ENCODE peak calls at places on chromosome 22, in seven cellular contexts. G is HepG2, H is K562, Q is HCT116, Y is GM12878, W is SK-N-SH, B is H1. T is an unnamed sample.
A peak's percentile ranks its signal among the peaks of the same experiment; 100 is the strongest.

GRCh38 chr22:50170453-50171318 is at the start of gene PANX2:
- DNase-seq in G (no peak), H (no peak), Q (no peak), Y (no peak), W (peak; percentile 85), B (no peak), T (no peak)

GRCh38 chr22:37425800-37426531 is 1.3 kb downstream of the ELFN2 start:
- DNase-seq in G (no peak), H (no peak), Q (no peak), Y (no peak), W (no peak), B (no peak), T (no peak)

GRCh38 chr22:44391481-44392445 is 79.0 kb upstream of the SHISAL1 start:
- DNase-seq in G (no peak), H (no peak), Q (no peak), Y (no peak), W (no peak), B (no peak), T (peak; percentile 29)

GRCh38 chr22:42711895-42712837 is 8.5 kb downstream of the A4GALT start:
- DNase-seq in G (no peak), H (no peak), Q (no peak), Y (no peak), W (no peak), B (no peak), T (no peak)

GRCh38 chr22:29580200-29580810 is 608 bp downstream of the NIPSNAP1 start:
- DNase-seq in G (peak; percentile 92), H (no peak), Q (no peak), Y (no peak), W (peak; percentile 62), B (no peak), T (no peak)

GRCh38 chr22:47245286-47245685 is 482.8 kb downstream of the TBC1D22A start:
- DNase-seq in G (no peak), H (no peak), Q (no peak), Y (no peak), W (no peak), B (no peak), T (no peak)

GRCh38 chr22:46625113-46625842 is 5.1 kb downstream of the GRAMD4 start:
- DNase-seq in G (no peak), H (no peak), Q (no peak), Y (no peak), W (no peak), B (no peak), T (no peak)

GRCh38 chr22:46672731-46673130 is 52.5 kb downstream of the GRAMD4 start:
- DNase-seq in G (no peak), H (no peak), Q (no peak), Y (no peak), W (no peak), B (no peak), T (no peak)

GRCh38 chr22:46061431-46062231 is 84.7 kb upstream of the WNT7B start:
- DNase-seq in G (peak; percentile 9), H (no peak), Q (no peak), Y (no peak), W (peak; percentile 45), B (no peak), T (no peak)

GRCh38 chr22:37690901-37691504 is 4.9 kb downstream of the NOL12 start:
- DNase-seq in G (no peak), H (no peak), Q (no peak), Y (no peak), W (no peak), B (no peak), T (no peak)

GRCh38 chr22:48106715-48107259 is 1344.3 kb downstream of the TBC1D22A start:
- DNase-seq in G (no peak), H (no peak), Q (no peak), Y (no peak), W (no peak), B (no peak), T (no peak)

GRCh38 chr22:21764038-21764804 is 28.6 kb upstream of the YPEL1 start:
- DNase-seq in G (no peak), H (no peak), Q (no peak), Y (no peak), W (no peak), B (no peak), T (no peak)

GRCh38 chr22:41036924-41037323 is 55.5 kb upstream of the EP300 start:
- DNase-seq in G (no peak), H (no peak), Q (no peak), Y (no peak), W (no peak), B (no peak), T (no peak)

GRCh38 chr22:47187558-47187957 is 425.1 kb downstream of the TBC1D22A start:
- DNase-seq in G (no peak), H (no peak), Q (no peak), Y (no peak), W (no peak), B (no peak), T (no peak)

GRCh38 chr22:50436841-50437341 is 37.9 kb downstream of the SBF1 start:
- DNase-seq in G (no peak), H (no peak), Q (no peak), Y (no peak), W (no peak), B (no peak), T (no peak)

GRCh38 chr22:47091241-47091691 is 328.8 kb downstream of the TBC1D22A start:
- DNase-seq in G (no peak), H (peak; percentile 88), Q (no peak), Y (no peak), W (no peak), B (no peak), T (no peak)

GRCh38 chr22:41828516-41828915 is 4.4 kb upstream of the SREBF2 start:
- DNase-seq in G (no peak), H (no peak), Q (no peak), Y (no peak), W (no peak), B (no peak), T (no peak)

GRCh38 chr22:47175761-47176359 is 413.4 kb downstream of the TBC1D22A start:
- DNase-seq in G (no peak), H (no peak), Q (no peak), Y (no peak), W (no peak), B (no peak), T (no peak)

GRCh38 chr22:50184004-50184461 is 1.7 kb upstream of the TRABD start:
- DNase-seq in G (peak; percentile 55), H (peak; percentile 36), Q (no peak), Y (no peak), W (no peak), B (no peak), T (peak; percentile 72)

GRCh38 chr22:25187469-25187868 is 12.2 kb upstream of the CRYBB3 start:
- DNase-seq in G (no peak), H (no peak), Q (no peak), Y (no peak), W (no peak), B (no peak), T (no peak)

GRCh38 chr22:33853200-33854097 is 66.8 kb downstream of the LARGE1 start:
- DNase-seq in G (peak; percentile 19), H (no peak), Q (no peak), Y (peak; percentile 53), W (peak; percentile 64), B (no peak), T (peak; percentile 43)

GRCh38 chr22:17121235-17122195 is at the start of gene TMEM121B:
- DNase-seq in G (no peak), H (peak; percentile 41), Q (no peak), Y (no peak), W (peak; percentile 95), B (peak; percentile 68), T (peak; percentile 59)

GRCh38 chr22:30190619-30191018 is 55.9 kb downstream of the LIF start:
- DNase-seq in G (no peak), H (no peak), Q (no peak), Y (no peak), W (no peak), B (no peak), T (no peak)

GRCh38 chr22:47332246-47332980 is 570.0 kb downstream of the TBC1D22A start:
- DNase-seq in G (no peak), H (no peak), Q (no peak), Y (no peak), W (no peak), B (no peak), T (no peak)

GRCh38 chr22:39994046-39994565 is 648 bp upstream of the FAM83F start:
- DNase-seq in G (no peak), H (peak; percentile 66), Q (no peak), Y (no peak), W (no peak), B (no peak), T (no peak)
- TF ChIP-seq JUND in G (no peak), H (no peak), Q (no peak), Y (no peak), W (no peak), B (no peak), T (no peak)

GRCh38 chr22:26923498-26923897 is 266.1 kb downstream of the MIAT start:
- DNase-seq in G (no peak), H (no peak), Q (no peak), Y (no peak), W (no peak), B (no peak), T (no peak)
- TF ChIP-seq JUND in G (no peak), H (no peak), Q (no peak), Y (no peak), W (no peak), B (no peak), T (no peak)

DNA sequence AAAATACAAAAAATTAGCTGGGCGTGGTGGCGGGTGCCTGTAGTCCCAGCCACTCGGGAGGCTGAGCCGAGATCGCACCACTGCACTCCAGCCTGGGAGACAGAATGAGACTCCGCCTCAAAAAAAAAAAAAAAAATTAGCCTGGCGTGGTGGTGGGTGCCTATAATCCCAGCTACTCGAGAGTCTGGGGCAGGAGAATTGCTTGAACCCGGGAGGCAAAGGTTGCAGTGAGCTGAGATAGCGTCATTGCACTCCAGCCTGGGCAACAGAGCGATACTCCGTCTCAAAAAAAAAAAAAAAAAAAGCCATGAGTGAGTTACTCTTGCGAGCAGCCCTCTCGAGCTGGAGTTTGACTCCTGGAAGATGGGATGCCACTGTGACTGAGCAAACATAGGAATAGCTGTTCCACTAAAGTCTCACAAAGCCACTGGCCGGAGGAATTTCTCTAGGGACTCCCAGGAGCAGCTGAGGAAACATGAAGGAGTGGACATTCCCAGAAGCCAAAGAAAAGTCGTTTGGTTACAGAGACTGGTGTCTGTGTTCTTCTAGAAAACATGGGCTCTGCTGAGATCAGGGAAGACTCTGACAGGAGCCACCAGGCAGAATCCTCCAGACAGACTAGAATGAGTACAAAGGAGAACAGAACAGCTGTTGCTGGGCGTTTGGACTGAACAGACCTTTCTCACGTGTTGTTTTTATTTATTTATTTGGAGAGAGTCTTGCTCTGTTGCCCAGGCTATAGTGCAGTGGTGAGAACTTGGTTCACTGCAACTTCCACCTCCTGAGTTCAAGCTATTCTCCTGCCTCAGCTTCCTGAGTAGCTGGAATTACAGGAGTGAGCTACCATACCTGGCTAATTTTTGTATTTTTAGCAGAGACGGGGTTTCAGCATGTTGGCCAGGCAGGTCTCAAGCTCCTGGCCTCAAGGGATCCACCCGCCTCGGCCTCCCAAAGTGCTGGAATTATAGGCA is 32.4 kb upstream of the MYH9 start:
- DNase-seq in G (no peak), H (no peak), Q (no peak), Y (no peak), W (no peak), B (no peak), T (no peak)
- TF ChIP-seq JUND in G (no peak), H (no peak), Q (no peak), Y (no peak), W (no peak), B (no peak), T (no peak)

DNA sequence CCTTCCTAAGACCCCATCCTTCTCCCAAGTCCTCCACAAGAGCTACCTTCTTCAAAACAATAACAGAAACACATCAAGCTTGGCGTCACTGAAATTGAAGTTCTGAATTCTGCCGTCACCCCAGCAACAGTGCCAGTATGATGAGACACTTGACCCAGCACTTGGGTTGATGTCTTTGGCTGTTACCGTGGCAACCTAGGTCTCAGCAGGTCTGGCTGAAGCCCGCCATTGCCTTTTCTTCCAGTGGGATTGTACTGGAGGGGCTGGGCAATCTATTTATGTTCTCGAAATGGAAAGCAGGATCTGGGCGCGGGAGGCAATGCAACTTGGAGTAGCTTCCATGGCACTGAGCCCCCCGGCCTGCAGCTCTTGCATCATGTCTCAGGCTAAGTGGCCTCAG is 23.8 kb downstream of the NPTXR start:
- DNase-seq in G (no peak), H (no peak), Q (no peak), Y (no peak), W (no peak), B (no peak), T (no peak)
- TF ChIP-seq JUND in G (no peak), H (no peak), Q (no peak), Y (no peak), W (no peak), B (no peak), T (no peak)

T was measured in T47D.